ENCODE peak calls at places on chromosomes 4 and X, in seven cellular contexts. One of them, this sample, is unnamed.

GRCh38 chr4:55359397-55359916 is 13.4 kb downstream of the SRD5A3 start:
- DNase-seq in GM10248: no peak
- DNase-seq in ovary: no peak
- DNase-seq in left ventricle myocardium inferior: no peak
- DNase-seq in cardiac muscle cell: no peak
- DNase-seq in A549: no peak
- DNase-seq in colonic mucosa: no peak
- DNase-seq in this sample: no peak

GRCh38 chr4:151641167-151641566 is 119.6 kb downstream of the GATB start:
- DNase-seq in GM10248: no peak
- DNase-seq in ovary: no peak
- DNase-seq in left ventricle myocardium inferior: no peak
- DNase-seq in cardiac muscle cell: no peak
- DNase-seq in A549: no peak
- DNase-seq in colonic mucosa: no peak
- DNase-seq in this sample: no peak

GRCh38 chrX:106899276-106899675 is 3.9 kb downstream of the RIPPLY1 start:
- DNase-seq in GM10248: no peak
- DNase-seq in ovary: no peak
- DNase-seq in left ventricle myocardium inferior: no peak
- DNase-seq in cardiac muscle cell: no peak
- DNase-seq in A549: no peak
- DNase-seq in colonic mucosa: no peak
- DNase-seq in this sample: no peak

GRCh38 chr4:55069248-55069647 is 56.1 kb downstream of the KDR start:
- DNase-seq in GM10248: no peak
- DNase-seq in ovary: no peak
- DNase-seq in left ventricle myocardium inferior: peak
- DNase-seq in cardiac muscle cell: no peak
- DNase-seq in A549: no peak
- DNase-seq in colonic mucosa: no peak
- DNase-seq in this sample: no peak

GRCh38 chr4:1347410-1347864 is 429 bp downstream of the UVSSA start:
- DNase-seq in GM10248: peak
- DNase-seq in ovary: peak
- DNase-seq in left ventricle myocardium inferior: peak
- DNase-seq in cardiac muscle cell: peak
- DNase-seq in A549: peak
- DNase-seq in colonic mucosa: peak
- DNase-seq in this sample: peak

GRCh38 chr4:184911310-184911709 is 85.5 kb upstream of the ACSL1 start:
- DNase-seq in GM10248: no peak
- DNase-seq in ovary: no peak
- DNase-seq in left ventricle myocardium inferior: no peak
- DNase-seq in cardiac muscle cell: no peak
- DNase-seq in A549: no peak
- DNase-seq in colonic mucosa: peak
- DNase-seq in this sample: no peak

GRCh38 chr4:75658881-75659280 is 14.3 kb downstream of the G3BP2 start:
- DNase-seq in GM10248: no peak
- DNase-seq in ovary: no peak
- DNase-seq in left ventricle myocardium inferior: no peak
- DNase-seq in cardiac muscle cell: no peak
- DNase-seq in A549: no peak
- DNase-seq in colonic mucosa: no peak
- DNase-seq in this sample: no peak

GRCh38 chr4:152436384-152436783 is 99.5 kb downstream of the FBXW7 start:
- DNase-seq in GM10248: no peak
- DNase-seq in ovary: no peak
- DNase-seq in left ventricle myocardium inferior: no peak
- DNase-seq in cardiac muscle cell: no peak
- DNase-seq in A549: no peak
- DNase-seq in colonic mucosa: no peak
- DNase-seq in this sample: no peak

GRCh38 chrX:27336466-27337091 is 126.6 kb downstream of the PPP4R3C start:
- DNase-seq in GM10248: peak
- DNase-seq in ovary: no peak
- DNase-seq in left ventricle myocardium inferior: no peak
- DNase-seq in cardiac muscle cell: peak
- DNase-seq in A549: peak
- DNase-seq in colonic mucosa: peak
- DNase-seq in this sample: no peak
- TF ChIP-seq CTCF in GM10248: peak
- TF ChIP-seq CTCF in ovary: no peak
- TF ChIP-seq CTCF in left ventricle myocardium inferior: peak
- TF ChIP-seq CTCF in cardiac muscle cell: peak
- TF ChIP-seq CTCF in A549: peak
- TF ChIP-seq CTCF in colonic mucosa: peak
- TF ChIP-seq CTCF in this sample: no peak

GRCh38 chr4:131974730-131975129 is 1174.4 kb upstream of the PCDH10 start:
- DNase-seq in GM10248: peak
- DNase-seq in ovary: no peak
- DNase-seq in left ventricle myocardium inferior: no peak
- DNase-seq in cardiac muscle cell: no peak
- DNase-seq in A549: no peak
- DNase-seq in colonic mucosa: no peak
- DNase-seq in this sample: no peak
- TF ChIP-seq CTCF in GM10248: no peak
- TF ChIP-seq CTCF in ovary: no peak
- TF ChIP-seq CTCF in left ventricle myocardium inferior: no peak
- TF ChIP-seq CTCF in cardiac muscle cell: no peak
- TF ChIP-seq CTCF in A549: no peak
- TF ChIP-seq CTCF in colonic mucosa: no peak
- TF ChIP-seq CTCF in this sample: no peak

GRCh38 chr4:103095080-103095479 is 4.6 kb downstream of the BDH2 start:
- DNase-seq in GM10248: no peak
- DNase-seq in ovary: no peak
- DNase-seq in left ventricle myocardium inferior: no peak
- DNase-seq in cardiac muscle cell: no peak
- DNase-seq in A549: no peak
- DNase-seq in colonic mucosa: no peak
- DNase-seq in this sample: no peak

GRCh38 chr4:103086565-103086964 is 10.0 kb upstream of the SLC9B2 start:
- DNase-seq in GM10248: no peak
- DNase-seq in ovary: no peak
- DNase-seq in left ventricle myocardium inferior: no peak
- DNase-seq in cardiac muscle cell: no peak
- DNase-seq in A549: no peak
- DNase-seq in colonic mucosa: no peak
- DNase-seq in this sample: no peak

GRCh38 chr4:103097112-103097511 is 2.5 kb downstream of the BDH2 start:
- DNase-seq in GM10248: no peak
- DNase-seq in ovary: no peak
- DNase-seq in left ventricle myocardium inferior: no peak
- DNase-seq in cardiac muscle cell: no peak
- DNase-seq in A549: no peak
- DNase-seq in colonic mucosa: no peak
- DNase-seq in this sample: no peak

GRCh38 chr4:103092245-103092644 is 7.4 kb downstream of the BDH2 start:
- DNase-seq in GM10248: no peak
- DNase-seq in ovary: no peak
- DNase-seq in left ventricle myocardium inferior: no peak
- DNase-seq in cardiac muscle cell: no peak
- DNase-seq in A549: no peak
- DNase-seq in colonic mucosa: no peak
- DNase-seq in this sample: no peak

GRCh38 chr4:103091601-103092223 is 7.9 kb downstream of the BDH2 start:
- DNase-seq in GM10248: peak
- DNase-seq in ovary: no peak
- DNase-seq in left ventricle myocardium inferior: no peak
- DNase-seq in cardiac muscle cell: peak
- DNase-seq in A549: no peak
- DNase-seq in colonic mucosa: peak
- DNase-seq in this sample: peak
- TF ChIP-seq CTCF in GM10248: peak
- TF ChIP-seq CTCF in ovary: no peak
- TF ChIP-seq CTCF in left ventricle myocardium inferior: peak
- TF ChIP-seq CTCF in cardiac muscle cell: peak
- TF ChIP-seq CTCF in A549: peak
- TF ChIP-seq CTCF in colonic mucosa: peak
- TF ChIP-seq CTCF in this sample: peak

DNA sequence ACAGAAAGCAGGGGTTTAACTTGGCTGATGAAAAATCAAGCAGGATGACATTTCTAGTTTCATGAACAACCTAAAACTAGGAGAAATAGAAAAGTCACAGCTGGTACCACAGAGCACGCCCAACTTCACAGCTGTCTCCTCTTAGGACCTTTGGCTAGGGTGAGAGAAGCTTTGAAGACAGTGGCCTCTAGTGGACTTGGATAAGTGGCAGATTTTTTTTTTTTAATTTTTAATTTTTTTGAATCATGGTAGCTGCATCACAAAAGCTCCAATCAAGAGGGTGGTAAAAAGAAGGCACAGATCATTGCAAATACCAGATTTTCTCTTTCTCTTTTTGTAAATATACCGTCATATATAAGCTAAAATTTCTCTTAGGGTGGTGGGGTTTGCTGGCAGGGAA is 20.2 kb upstream of the MAP3K15 start:
- DNase-seq in GM10248: no peak
- DNase-seq in ovary: no peak
- DNase-seq in left ventricle myocardium inferior: no peak
- DNase-seq in cardiac muscle cell: peak
- DNase-seq in A549: peak
- DNase-seq in colonic mucosa: no peak
- DNase-seq in this sample: no peak
- TF ChIP-seq CTCF in GM10248: no peak
- TF ChIP-seq CTCF in ovary: no peak
- TF ChIP-seq CTCF in left ventricle myocardium inferior: peak
- TF ChIP-seq CTCF in cardiac muscle cell: peak
- TF ChIP-seq CTCF in A549: peak
- TF ChIP-seq CTCF in colonic mucosa: no peak
- TF ChIP-seq CTCF in this sample: no peak

GRCh38 chrX:18210470-18210869 is 10.2 kb downstream of the BEND2 start:
- DNase-seq in GM10248: no peak
- DNase-seq in ovary: no peak
- DNase-seq in left ventricle myocardium inferior: no peak
- DNase-seq in cardiac muscle cell: peak
- DNase-seq in A549: no peak
- DNase-seq in colonic mucosa: no peak
- DNase-seq in this sample: no peak
- TF ChIP-seq CTCF in GM10248: no peak
- TF ChIP-seq CTCF in ovary: no peak
- TF ChIP-seq CTCF in left ventricle myocardium inferior: peak
- TF ChIP-seq CTCF in cardiac muscle cell: no peak
- TF ChIP-seq CTCF in A549: peak
- TF ChIP-seq CTCF in colonic mucosa: no peak
- TF ChIP-seq CTCF in this sample: no peak

DNA sequence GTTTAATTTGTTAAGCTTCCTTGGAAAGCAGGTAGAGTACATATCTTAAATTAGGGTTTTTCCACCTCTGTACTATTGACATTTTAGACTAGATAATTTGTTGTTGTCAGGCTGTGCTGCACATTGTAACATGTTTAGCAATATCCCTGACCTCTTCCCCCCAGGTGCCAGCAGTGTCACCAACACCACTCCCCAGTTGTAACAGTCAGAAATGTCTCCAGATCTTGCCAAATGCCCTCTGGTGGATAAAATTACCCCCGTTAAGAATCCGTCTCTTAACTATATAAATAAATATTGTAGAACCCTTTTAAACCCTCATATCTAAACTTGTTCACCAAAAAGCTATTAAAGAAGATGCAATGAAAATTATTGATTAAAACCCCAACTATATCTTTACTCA is 161.5 kb downstream of the ARHGAP6 start:
- DNase-seq in GM10248: no peak
- DNase-seq in ovary: no peak
- DNase-seq in left ventricle myocardium inferior: no peak
- DNase-seq in cardiac muscle cell: no peak
- DNase-seq in A549: no peak
- DNase-seq in colonic mucosa: no peak
- DNase-seq in this sample: no peak
- TF ChIP-seq CTCF in GM10248: no peak
- TF ChIP-seq CTCF in ovary: no peak
- TF ChIP-seq CTCF in left ventricle myocardium inferior: no peak
- TF ChIP-seq CTCF in cardiac muscle cell: no peak
- TF ChIP-seq CTCF in A549: no peak
- TF ChIP-seq CTCF in colonic mucosa: no peak
- TF ChIP-seq CTCF in this sample: no peak

GRCh38 chr4:163536101-163536500 is 41.6 kb downstream of the TMA16 start:
- DNase-seq in GM10248: no peak
- DNase-seq in ovary: no peak
- DNase-seq in left ventricle myocardium inferior: no peak
- DNase-seq in cardiac muscle cell: no peak
- DNase-seq in A549: no peak
- DNase-seq in colonic mucosa: no peak
- DNase-seq in this sample: no peak

GRCh38 chr4:163540448-163540847 is 46.0 kb downstream of the TMA16 start:
- DNase-seq in GM10248: no peak
- DNase-seq in ovary: no peak
- DNase-seq in left ventricle myocardium inferior: no peak
- DNase-seq in cardiac muscle cell: no peak
- DNase-seq in A549: no peak
- DNase-seq in colonic mucosa: no peak
- DNase-seq in this sample: no peak

GRCh38 chr4:163540977-163541376 is 46.5 kb downstream of the TMA16 start:
- DNase-seq in GM10248: no peak
- DNase-seq in ovary: no peak
- DNase-seq in left ventricle myocardium inferior: no peak
- DNase-seq in cardiac muscle cell: no peak
- DNase-seq in A549: no peak
- DNase-seq in colonic mucosa: no peak
- DNase-seq in this sample: no peak

GRCh38 chr4:163534056-163534455 is 39.6 kb downstream of the TMA16 start:
- DNase-seq in GM10248: no peak
- DNase-seq in ovary: no peak
- DNase-seq in left ventricle myocardium inferior: no peak
- DNase-seq in cardiac muscle cell: no peak
- DNase-seq in A549: no peak
- DNase-seq in colonic mucosa: no peak
- DNase-seq in this sample: no peak

GRCh38 chr4:163535657-163536056 is 41.2 kb downstream of the TMA16 start:
- DNase-seq in GM10248: no peak
- DNase-seq in ovary: no peak
- DNase-seq in left ventricle myocardium inferior: no peak
- DNase-seq in cardiac muscle cell: no peak
- DNase-seq in A549: no peak
- DNase-seq in colonic mucosa: no peak
- DNase-seq in this sample: no peak
- TF ChIP-seq CTCF in GM10248: no peak
- TF ChIP-seq CTCF in ovary: no peak
- TF ChIP-seq CTCF in left ventricle myocardium inferior: no peak
- TF ChIP-seq CTCF in cardiac muscle cell: no peak
- TF ChIP-seq CTCF in A549: no peak
- TF ChIP-seq CTCF in colonic mucosa: no peak
- TF ChIP-seq CTCF in this sample: no peak